ENCODE peak calls at places on chromosomes 16 and 17, in five cellular contexts. One of them, this sample, is unnamed.
A peak's percentile ranks its signal among the peaks of the same experiment; 100 is the strongest.

GRCh38 chr17:67460097-67460496 is 83.0 kb downstream of the PITPNC1 start:
- DNase-seq in GM23248: no peak
- DNase-seq in activated CD8-positive, alpha-beta T cell treated with anti-CD3 and anti-CD28 coated beads for 36 hours: no peak
- DNase-seq in GM19239: no peak
- DNase-seq in activated CD4-positive, alpha-beta T cell treated with anti-CD3 and anti-CD28 coated beads, Interleukin-2, amount 10 ng/mL, durations not matched to agents 7 days and 5 days: no peak
- DNase-seq in this sample: no peak

GRCh38 chr16:48022496-48022895 is 133.3 kb downstream of the ABCC12 start:
- DNase-seq in GM23248: no peak
- DNase-seq in activated CD8-positive, alpha-beta T cell treated with anti-CD3 and anti-CD28 coated beads for 36 hours: peak; percentile 7
- DNase-seq in GM19239: no peak
- DNase-seq in activated CD4-positive, alpha-beta T cell treated with anti-CD3 and anti-CD28 coated beads, Interleukin-2, amount 10 ng/mL, durations not matched to agents 7 days and 5 days: no peak
- DNase-seq in this sample: no peak

GRCh38 chr17:81885869-81886548 is 5.4 kb downstream of the ALYREF start:
- DNase-seq in GM23248: peak; percentile 81
- DNase-seq in activated CD8-positive, alpha-beta T cell treated with anti-CD3 and anti-CD28 coated beads for 36 hours: no peak
- DNase-seq in GM19239: no peak
- DNase-seq in activated CD4-positive, alpha-beta T cell treated with anti-CD3 and anti-CD28 coated beads, Interleukin-2, amount 10 ng/mL, durations not matched to agents 7 days and 5 days: no peak
- DNase-seq in this sample: no peak

GRCh38 chr16:68359398-68360191 is 48.8 kb downstream of the PRMT7 start:
- DNase-seq in GM23248: no peak
- DNase-seq in activated CD8-positive, alpha-beta T cell treated with anti-CD3 and anti-CD28 coated beads for 36 hours: no peak
- DNase-seq in GM19239: no peak
- DNase-seq in activated CD4-positive, alpha-beta T cell treated with anti-CD3 and anti-CD28 coated beads, Interleukin-2, amount 10 ng/mL, durations not matched to agents 7 days and 5 days: no peak
- DNase-seq in this sample: peak; percentile 58

GRCh38 chr17:32267690-32268205 is 2.1 kb downstream of the RHBDL3 start:
- DNase-seq in GM23248: no peak
- DNase-seq in activated CD8-positive, alpha-beta T cell treated with anti-CD3 and anti-CD28 coated beads for 36 hours: peak; percentile 37
- DNase-seq in GM19239: no peak
- DNase-seq in activated CD4-positive, alpha-beta T cell treated with anti-CD3 and anti-CD28 coated beads, Interleukin-2, amount 10 ng/mL, durations not matched to agents 7 days and 5 days: no peak
- DNase-seq in this sample: no peak

GRCh38 chr17:37607637-37608368 is 1.4 kb downstream of the SYNRG start:
- DNase-seq in GM23248: no peak
- DNase-seq in activated CD8-positive, alpha-beta T cell treated with anti-CD3 and anti-CD28 coated beads for 36 hours: peak; percentile 28
- DNase-seq in GM19239: peak; percentile 9
- DNase-seq in activated CD4-positive, alpha-beta T cell treated with anti-CD3 and anti-CD28 coated beads, Interleukin-2, amount 10 ng/mL, durations not matched to agents 7 days and 5 days: peak; percentile 44
- DNase-seq in this sample: peak; percentile 46

GRCh38 chr16:66446737-66447136 is 19.6 kb downstream of the BEAN1 start:
- DNase-seq in GM23248: no peak
- DNase-seq in activated CD8-positive, alpha-beta T cell treated with anti-CD3 and anti-CD28 coated beads for 36 hours: no peak
- DNase-seq in GM19239: no peak
- DNase-seq in activated CD4-positive, alpha-beta T cell treated with anti-CD3 and anti-CD28 coated beads, Interleukin-2, amount 10 ng/mL, durations not matched to agents 7 days and 5 days: no peak
- DNase-seq in this sample: no peak

GRCh38 chr17:1047886-1048470 is 51.0 kb downstream of the TIMM22 start:
- DNase-seq in GM23248: no peak
- DNase-seq in activated CD8-positive, alpha-beta T cell treated with anti-CD3 and anti-CD28 coated beads for 36 hours: no peak
- DNase-seq in GM19239: no peak
- DNase-seq in activated CD4-positive, alpha-beta T cell treated with anti-CD3 and anti-CD28 coated beads, Interleukin-2, amount 10 ng/mL, durations not matched to agents 7 days and 5 days: no peak
- DNase-seq in this sample: no peak

GRCh38 chr17:3836551-3836950 is 9.5 kb downstream of the NCBP3 start:
- DNase-seq in GM23248: no peak
- DNase-seq in activated CD8-positive, alpha-beta T cell treated with anti-CD3 and anti-CD28 coated beads for 36 hours: no peak
- DNase-seq in GM19239: no peak
- DNase-seq in activated CD4-positive, alpha-beta T cell treated with anti-CD3 and anti-CD28 coated beads, Interleukin-2, amount 10 ng/mL, durations not matched to agents 7 days and 5 days: no peak
- DNase-seq in this sample: no peak

GRCh38 chr17:17134051-17134951 is 71.8 kb downstream of the PLD6 start:
- DNase-seq in GM23248: no peak
- DNase-seq in activated CD8-positive, alpha-beta T cell treated with anti-CD3 and anti-CD28 coated beads for 36 hours: no peak
- DNase-seq in GM19239: no peak
- DNase-seq in activated CD4-positive, alpha-beta T cell treated with anti-CD3 and anti-CD28 coated beads, Interleukin-2, amount 10 ng/mL, durations not matched to agents 7 days and 5 days: no peak
- DNase-seq in this sample: no peak